ENCODE peak calls at places on chromosomes 6 and 20, in ten cellular contexts. G, K, L, B, A, F, N, Z, Q and R are unnamed samples.

GRCh38 chr20:50484271-50484976 is 25.8 kb upstream of the PTPN1 start:
- DNase-seq in G (no peak), K (no peak), L (no peak), B (no peak), A (no peak), F (no peak), N (no peak), Z (no peak), Q (no peak), R (no peak)

GRCh38 chr6:138396709-138397108 is 7.3 kb upstream of the HEBP2 start:
- DNase-seq in G (no peak), K (no peak), L (no peak), B (no peak), A (no peak), F (no peak), N (no peak), Z (no peak), Q (no peak), R (no peak)

GRCh38 chr6:28269492-28269891 is 2.5 kb downstream of the ZSCAN26 start:
- DNase-seq in G (no peak), K (no peak), L (no peak), B (no peak), A (no peak), F (no peak), N (peak), Z (no peak), Q (no peak), R (no peak)

GRCh38 chr20:4709261-4710105 is 12.2 kb upstream of the PRND start:
- DNase-seq in G (no peak), K (no peak), L (no peak), B (no peak), A (no peak), F (no peak), N (no peak), Z (no peak), Q (no peak), R (no peak)

GRCh38 chr6:135722679-135723078 is 128.8 kb upstream of the PDE7B start:
- DNase-seq in G (no peak), K (no peak), L (no peak), B (no peak), A (peak), F (peak), N (peak), Z (no peak), Q (no peak), R (no peak)

GRCh38 chr6:41193171-41193734 is 7.7 kb downstream of the TREML2 start:
- DNase-seq in G (no peak), K (no peak), L (peak), B (no peak), A (no peak), F (no peak), N (no peak), Z (no peak), Q (no peak), R (no peak)

GRCh38 chr20:44407402-44408184 is 52.1 kb downstream of the HNF4A start:
- DNase-seq in G (no peak), K (peak), L (no peak), B (no peak), A (peak), F (no peak), N (peak), Z (no peak), Q (peak), R (no peak)

GRCh38 chr6:38396209-38396608 is 243.5 kb downstream of the BTBD9 start:
- DNase-seq in G (no peak), K (no peak), L (no peak), B (no peak), A (no peak), F (no peak), N (no peak), Z (no peak), Q (no peak), R (no peak)

GRCh38 chr20:3720626-3721025 is 8.2 kb upstream of the SIGLEC1 start:
- DNase-seq in G (no peak), K (no peak), L (no peak), B (no peak), A (no peak), F (no peak), N (no peak), Z (no peak), Q (no peak), R (no peak)

GRCh38 chr20:49698477-49698876 is 15.2 kb downstream of the B4GALT5 start:
- DNase-seq in G (no peak), K (no peak), L (no peak), B (no peak), A (no peak), F (no peak), N (no peak), Z (no peak), Q (no peak), R (no peak)

GRCh38 chr6:2949536-2950083 is 21.8 kb downstream of the SERPINB6 start:
- DNase-seq in G (no peak), K (peak), L (peak), B (no peak), A (no peak), F (no peak), N (no peak), Z (no peak), Q (no peak), R (peak)

GRCh38 chr20:44120676-44121425 is 66.1 kb downstream of the JPH2 start:
- DNase-seq in G (no peak), K (no peak), L (no peak), B (no peak), A (no peak), F (no peak), N (no peak), Z (no peak), Q (no peak), R (no peak)

GRCh38 chr20:45111799-45112471 is 3.0 kb downstream of the WFDC5 start:
- DNase-seq in G (no peak), K (no peak), L (peak), B (no peak), A (no peak), F (peak), N (peak), Z (no peak), Q (peak), R (no peak)

GRCh38 chr6:33000053-33000452 is 9.3 kb downstream of the HLA-DOA start:
- DNase-seq in G (peak), K (no peak), L (no peak), B (no peak), A (no peak), F (peak), N (no peak), Z (no peak), Q (peak), R (no peak)

GRCh38 chr6:122619309-122619708 is 9.1 kb downstream of the PKIB start:
- DNase-seq in G (no peak), K (no peak), L (no peak), B (no peak), A (no peak), F (no peak), N (no peak), Z (no peak), Q (no peak), R (peak)

GRCh38 chr6:141996823-141997222 is 135.9 kb upstream of the GJE1 start:
- DNase-seq in G (no peak), K (no peak), L (no peak), B (no peak), A (no peak), F (no peak), N (no peak), Z (no peak), Q (no peak), R (no peak)

GRCh38 chr6:170584954-170585498 is 589 bp upstream of the PDCD2 start:
- DNase-seq in G (no peak), K (no peak), L (peak), B (no peak), A (peak), F (no peak), N (no peak), Z (no peak), Q (peak), R (peak)

GRCh38 chr6:170578909-170579308 is 5.5 kb downstream of the PDCD2 start:
- DNase-seq in G (no peak), K (no peak), L (no peak), B (no peak), A (no peak), F (no peak), N (no peak), Z (no peak), Q (no peak), R (no peak)

GRCh38 chr6:170584181-170584953 is at the start of gene PDCD2:
- DNase-seq in G (peak), K (peak), L (peak), B (peak), A (peak), F (peak), N (peak), Z (peak), Q (peak), R (peak)

GRCh38 chr6:170583736-170584180 is 679 bp downstream of the PDCD2 start:
- DNase-seq in G (no peak), K (no peak), L (no peak), B (no peak), A (no peak), F (peak), N (peak), Z (no peak), Q (no peak), R (no peak)
- TF ChIP-seq CTCF in G (no peak), K (no peak), L (no peak), B (no peak), A (peak), F (no peak), N (no peak), Z (no peak), Q (no peak), R (no peak)

GRCh38 chr20:62141397-62142251 is 1.6 kb downstream of the PSMA7 start:
- DNase-seq in G (no peak), K (peak), L (no peak), B (no peak), A (peak), F (no peak), N (peak), Z (no peak), Q (peak), R (no peak)
- TF ChIP-seq CTCF in G (no peak), K (no peak), L (peak), B (no peak), A (peak), F (peak), N (peak), Z (no peak), Q (peak), R (no peak)

GRCh38 chr6:14396826-14397517 is 279.4 kb downstream of the CD83 start:
- DNase-seq in G (no peak), K (peak), L (peak), B (no peak), A (peak), F (peak), N (peak), Z (peak), Q (no peak), R (no peak)
- TF ChIP-seq CTCF in G (peak), K (no peak), L (peak), B (no peak), A (no peak), F (peak), N (peak), Z (no peak), Q (no peak), R (no peak)

GRCh38 chr6:92587521-92587920 is 831.8 kb downstream of the EPHA7 start:
- DNase-seq in G (no peak), K (no peak), L (no peak), B (no peak), A (no peak), F (no peak), N (no peak), Z (no peak), Q (no peak), R (no peak)
- TF ChIP-seq CTCF in G (no peak), K (no peak), L (no peak), B (no peak), A (no peak), F (no peak), N (no peak), Z (no peak), Q (no peak), R (no peak)

GRCh38 chr6:10446548-10446947 is 31.7 kb upstream of the TFAP2A start:
- DNase-seq in G (no peak), K (no peak), L (no peak), B (no peak), A (no peak), F (no peak), N (no peak), Z (no peak), Q (no peak), R (no peak)

GRCh38 chr6:10437891-10438290 is 23.0 kb upstream of the TFAP2A start:
- DNase-seq in G (no peak), K (no peak), L (no peak), B (no peak), A (no peak), F (no peak), N (no peak), Z (no peak), Q (no peak), R (no peak)

GRCh38 chr6:10441655-10442009 is 26.8 kb upstream of the TFAP2A start:
- DNase-seq in G (no peak), K (no peak), L (no peak), B (no peak), A (no peak), F (no peak), N (no peak), Z (no peak), Q (no peak), R (no peak)

DNA sequence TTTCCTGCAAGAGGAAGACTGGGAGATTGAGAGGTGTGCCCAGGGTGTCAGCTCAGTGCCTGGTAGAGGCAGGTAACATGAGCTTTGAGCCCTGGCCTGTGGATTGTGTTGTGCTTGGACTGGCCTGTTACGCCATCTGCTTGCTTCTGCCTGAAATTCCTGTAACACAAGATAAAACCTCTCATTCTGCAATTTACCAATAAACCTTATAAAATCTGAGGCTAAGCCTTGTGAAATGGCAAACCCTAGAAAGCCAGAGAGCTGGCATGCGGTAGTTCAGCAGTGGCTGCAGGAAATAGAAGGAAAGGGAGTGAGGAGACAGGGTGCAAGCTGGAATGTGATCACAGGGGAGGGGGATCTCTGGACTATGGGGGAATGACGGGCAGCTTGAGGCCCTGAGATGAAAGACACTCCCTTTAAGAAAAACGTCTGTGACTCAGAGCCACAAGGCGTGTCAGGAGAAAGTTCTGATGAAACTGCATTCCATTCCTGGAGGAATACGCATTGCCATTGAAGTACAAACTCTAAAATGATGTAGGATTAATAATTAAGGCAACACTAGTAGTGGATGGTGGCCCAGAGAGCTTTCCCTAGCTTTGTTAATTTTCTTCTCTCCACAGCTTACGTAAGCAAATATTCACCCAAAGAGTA is 26.3 kb upstream of the TFAP2A start:
- DNase-seq in G (no peak), K (no peak), L (no peak), B (no peak), A (no peak), F (no peak), N (peak), Z (no peak), Q (peak), R (no peak)
- TF ChIP-seq CTCF in G (no peak), K (no peak), L (no peak), B (no peak), A (no peak), F (no peak), N (no peak), Z (no peak), Q (no peak), R (no peak)

GRCh38 chr20:35257175-35257909 is 20.6 kb downstream of the MMP24OS start:
- DNase-seq in G (no peak), K (no peak), L (no peak), B (no peak), A (no peak), F (no peak), N (no peak), Z (no peak), Q (no peak), R (no peak)

GRCh38 chr20:35253010-35253409 is 24.9 kb downstream of the MMP24OS start:
- DNase-seq in G (no peak), K (no peak), L (no peak), B (no peak), A (no peak), F (no peak), N (no peak), Z (no peak), Q (no peak), R (no peak)

GRCh38 chr20:35252037-35252461 is 25.6 kb downstream of the MMP24 start:
- DNase-seq in G (no peak), K (no peak), L (no peak), B (no peak), A (no peak), F (no peak), N (no peak), Z (no peak), Q (no peak), R (no peak)

GRCh38 chr20:35251613-35251940 is 25.1 kb downstream of the MMP24 start:
- DNase-seq in G (no peak), K (no peak), L (no peak), B (no peak), A (no peak), F (no peak), N (no peak), Z (no peak), Q (no peak), R (no peak)

GRCh38 chr20:35254448-35254999 is 23.4 kb downstream of the MMP24OS start:
- DNase-seq in G (no peak), K (no peak), L (no peak), B (no peak), A (no peak), F (no peak), N (no peak), Z (no peak), Q (no peak), R (no peak)
- TF ChIP-seq CTCF in G (no peak), K (no peak), L (no peak), B (no peak), A (no peak), F (no peak), N (no peak), Z (no peak), Q (no peak), R (no peak)